ENCODE peak calls at places on chromosomes 6 and 20, in nine cellular contexts. I is fibroblast of the conjunctiva, M is NCI-H460, R is adrenal gland, O is astrocyte of the cerebellum, X is iris pigment epithelial cell, W is EH, J is GOT3, Y is T-helper 1 cell. H is an unnamed sample.

GRCh38 chr6:123802697-123803455 is 789 bp upstream of the NKAIN2 start:
- DNase-seq in I (peak; percentile 64), M (no peak), R (peak; percentile 78), O (peak; percentile 75), X (peak; percentile 84), W (peak; percentile 64), J (no peak), Y (peak; percentile 57), H (peak; percentile 95)

GRCh38 chr6:110341671-110342304 is 16.4 kb downstream of the METTL24 start:
- DNase-seq in I (no peak), M (peak; percentile 9), R (no peak), O (no peak), X (peak; percentile 34), W (peak; percentile 55), J (no peak), Y (no peak), H (no peak)

GRCh38 chr6:154370545-154370944 is 13.9 kb upstream of the IPCEF1 start:
- DNase-seq in I (peak; percentile 30), M (peak; percentile 22), R (peak; percentile 50), O (peak; percentile 39), X (peak; percentile 39), W (peak; percentile 62), J (no peak), Y (no peak), H (no peak)

GRCh38 chr6:43837501-43837900 is 67.5 kb downstream of the VEGFA start:
- DNase-seq in I (no peak), M (no peak), R (no peak), O (no peak), X (no peak), W (no peak), J (no peak), Y (no peak), H (no peak)

GRCh38 chr6:139422105-139423036 is 47.9 kb upstream of the CITED2 start:
- DNase-seq in I (no peak), M (no peak), R (no peak), O (no peak), X (no peak), W (no peak), J (no peak), Y (no peak), H (no peak)

GRCh38 chr6:162050579-162050978 is 677.0 kb downstream of the PRKN start:
- DNase-seq in I (no peak), M (no peak), R (no peak), O (no peak), X (no peak), W (no peak), J (no peak), Y (no peak), H (no peak)

GRCh38 chr6:161694995-161695394 is 421.1 kb upstream of the AGPAT4 start:
- DNase-seq in I (no peak), M (no peak), R (peak; percentile 8), O (no peak), X (peak; percentile 4), W (peak; percentile 14), J (no peak), Y (no peak), H (no peak)

GRCh38 chr20:945841-946240 is 29.7 kb upstream of the ANGPT4 start:
- DNase-seq in I (no peak), M (no peak), R (no peak), O (no peak), X (no peak), W (no peak), J (no peak), Y (no peak), H (no peak)

GRCh38 chr20:34095825-34096224 is 16.2 kb downstream of the EIF2S2 start:
- DNase-seq in I (no peak), M (no peak), R (no peak), O (no peak), X (no peak), W (no peak), J (no peak), Y (no peak), H (no peak)

GRCh38 chr20:61246269-61246668 is 5.8 kb upstream of the CDH4 start:
- DNase-seq in I (no peak), M (no peak), R (no peak), O (no peak), X (no peak), W (no peak), J (no peak), Y (no peak), H (no peak)

GRCh38 chr20:59750209-59750840 is 146.0 kb downstream of the PHACTR3 start:
- DNase-seq in I (no peak), M (no peak), R (no peak), O (no peak), X (no peak), W (no peak), J (no peak), Y (no peak), H (peak; percentile 82)

GRCh38 chr6:65295812-65296211 is 411.2 kb downstream of the EYS start:
- DNase-seq in I (no peak), M (no peak), R (no peak), O (no peak), X (no peak), W (no peak), J (no peak), Y (no peak), H (no peak)

GRCh38 chr6:30219244-30219643 is 6.0 kb upstream of the TRIM26 start:
- DNase-seq in I (no peak), M (peak; percentile 33), R (peak; percentile 69), O (no peak), X (peak; percentile 51), W (peak; percentile 58), J (no peak), Y (peak; percentile 38), H (no peak)

GRCh38 chr6:41594326-41594725 is 43.9 kb upstream of the MDFI start:
- DNase-seq in I (peak; percentile 52), M (no peak), R (no peak), O (no peak), X (no peak), W (peak; percentile 84), J (no peak), Y (no peak), H (no peak)

GRCh38 chr6:136982928-136983327 is 60.8 kb downstream of the SLC35D3 start:
- DNase-seq in I (no peak), M (no peak), R (no peak), O (no peak), X (no peak), W (no peak), J (no peak), Y (no peak), H (no peak)

GRCh38 chr6:75331134-75331533 is 46.5 kb upstream of the TMEM30A start:
- DNase-seq in I (peak; percentile 13), M (no peak), R (no peak), O (peak; percentile 35), X (peak; percentile 10), W (peak; percentile 95), J (no peak), Y (no peak), H (no peak)

GRCh38 chr6:11212625-11213024 is 19.8 kb downstream of the NEDD9 start:
- DNase-seq in I (peak; percentile 71), M (peak; percentile 63), R (peak; percentile 47), O (no peak), X (peak; percentile 92), W (peak; percentile 86), J (no peak), Y (no peak), H (no peak)

GRCh38 chr6:63476302-63476701 is 96.0 kb upstream of the LOC128125822 start:
- DNase-seq in I (no peak), M (no peak), R (no peak), O (no peak), X (no peak), W (no peak), J (no peak), Y (no peak), H (no peak)

GRCh38 chr6:137910843-137911456 is 43.9 kb downstream of the TNFAIP3 start:
- DNase-seq in I (no peak), M (no peak), R (no peak), O (no peak), X (no peak), W (no peak), J (no peak), Y (no peak), H (no peak)

GRCh38 chr6:37793067-37793466 is 26.5 kb upstream of the ZFAND3 start:
- DNase-seq in I (no peak), M (no peak), R (no peak), O (no peak), X (no peak), W (peak; percentile 43), J (no peak), Y (no peak), H (no peak)

GRCh38 chr6:167689278-167689677 is 137.4 kb upstream of the AFDN start:
- DNase-seq in I (no peak), M (no peak), R (no peak), O (no peak), X (no peak), W (no peak), J (no peak), Y (no peak), H (no peak)